ENCODE peak calls at places on chromosome 20, in five cellular contexts. One of them, this sample, is unnamed.

GRCh38 chr20:31715766-31716165 is 6.9 kb downstream of the BCL2L1 start:
- DNase-seq in K562: peak; percentile 31
- DNase-seq in stomach: no peak
- DNase-seq in SK-N-MC: no peak
- DNase-seq in Panc1: no peak
- DNase-seq in this sample: no peak

GRCh38 chr20:23920408-23920780 is 40.8 kb upstream of the CST5 start:
- DNase-seq in K562: no peak
- DNase-seq in stomach: no peak
- DNase-seq in SK-N-MC: no peak
- DNase-seq in Panc1: no peak
- DNase-seq in this sample: no peak

GRCh38 chr20:38878798-38879197 is 47.4 kb upstream of the FAM83D start:
- DNase-seq in K562: peak; percentile 64
- DNase-seq in stomach: no peak
- DNase-seq in SK-N-MC: no peak
- DNase-seq in Panc1: no peak
- DNase-seq in this sample: peak; percentile 71

GRCh38 chr20:37542281-37542680 is 14.6 kb upstream of the BLCAP start:
- DNase-seq in K562: no peak
- DNase-seq in stomach: no peak
- DNase-seq in SK-N-MC: no peak
- DNase-seq in Panc1: no peak
- DNase-seq in this sample: no peak

GRCh38 chr20:54051019-54051418 is 19.4 kb downstream of the BCAS1 start:
- DNase-seq in K562: no peak
- DNase-seq in stomach: no peak
- DNase-seq in SK-N-MC: no peak
- DNase-seq in Panc1: no peak
- DNase-seq in this sample: no peak

GRCh38 chr20:5181955-5182354 is 55.1 kb downstream of the CDS2 start:
- DNase-seq in K562: no peak
- DNase-seq in stomach: no peak
- DNase-seq in SK-N-MC: no peak
- DNase-seq in Panc1: no peak
- DNase-seq in this sample: no peak

GRCh38 chr20:12012241-12013222 is 94.8 kb downstream of the BTBD3 start:
- DNase-seq in K562: peak; percentile 44
- DNase-seq in stomach: peak; percentile 28
- DNase-seq in SK-N-MC: peak; percentile 5
- DNase-seq in Panc1: peak; percentile 39
- DNase-seq in this sample: no peak

GRCh38 chr20:23366384-23366783 is 4.4 kb downstream of the GZF1 start:
- DNase-seq in K562: no peak
- DNase-seq in stomach: no peak
- DNase-seq in SK-N-MC: no peak
- DNase-seq in Panc1: no peak
- DNase-seq in this sample: no peak

GRCh38 chr20:31595654-31596411 is 9.3 kb upstream of the ID1 start:
- DNase-seq in K562: no peak
- DNase-seq in stomach: peak; percentile 65
- DNase-seq in SK-N-MC: no peak
- DNase-seq in Panc1: no peak
- DNase-seq in this sample: peak; percentile 78

GRCh38 chr20:32509639-32510066 is 75.5 kb downstream of the NOL4L start:
- DNase-seq in K562: no peak
- DNase-seq in stomach: no peak
- DNase-seq in SK-N-MC: no peak
- DNase-seq in Panc1: no peak
- DNase-seq in this sample: no peak

GRCh38 chr20:1798982-1799381 is 96.2 kb upstream of the SIRPA start:
- DNase-seq in K562: no peak
- DNase-seq in stomach: no peak
- DNase-seq in SK-N-MC: no peak
- DNase-seq in Panc1: no peak
- DNase-seq in this sample: no peak
- TF ChIP-seq POLR2AphosphoS5 in K562: no peak
- TF ChIP-seq POLR2AphosphoS5 in stomach: no peak
- TF ChIP-seq POLR2AphosphoS5 in SK-N-MC: no peak
- TF ChIP-seq POLR2AphosphoS5 in Panc1: no peak
- TF ChIP-seq POLR2AphosphoS5 in this sample: no peak

DNA sequence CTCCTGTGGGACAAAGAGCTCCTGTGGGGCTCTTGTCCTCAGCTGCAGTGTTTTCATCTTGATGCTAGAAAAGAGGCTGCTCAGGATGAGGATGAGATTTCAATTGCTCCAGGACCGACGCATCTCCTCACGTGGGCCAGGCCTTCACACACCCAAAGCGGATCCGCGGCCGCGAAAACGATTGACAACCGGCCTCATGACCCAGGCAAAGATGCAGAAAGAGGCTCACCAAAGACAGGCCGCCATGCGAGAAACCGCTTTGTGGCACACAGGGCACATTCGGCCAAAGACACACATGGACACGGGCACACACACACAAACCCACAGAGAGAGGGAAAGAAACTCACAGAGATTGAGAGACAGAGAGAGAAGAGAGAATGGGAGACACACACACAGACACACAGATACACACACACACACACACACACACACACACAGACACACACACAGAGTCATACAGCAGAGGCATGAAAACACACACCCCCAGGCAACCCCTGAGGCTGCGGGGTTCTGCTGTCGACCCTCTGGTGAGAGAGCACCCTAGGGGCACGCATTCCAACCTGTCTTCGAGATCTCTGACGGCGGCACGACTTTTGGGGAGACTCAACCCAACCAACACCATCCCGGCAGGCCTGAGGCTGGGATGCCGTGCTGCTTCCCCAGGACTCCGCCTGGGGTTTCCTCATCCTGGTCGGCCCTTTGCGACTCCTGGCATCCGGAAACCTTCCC is 168.5 kb upstream of the ZNF337 start:
- DNase-seq in K562: no peak
- DNase-seq in stomach: no peak
- DNase-seq in SK-N-MC: no peak
- DNase-seq in Panc1: no peak
- DNase-seq in this sample: peak; percentile 74
- H3K4me3 ChIP-seq in K562: no peak overlapping the region
- H3K4me3 ChIP-seq in stomach: peak overlapping the region; percentile 47
- H3K4me3 ChIP-seq in SK-N-MC: peak overlapping the region; percentile 64
- H3K4me3 ChIP-seq in Panc1: peak overlapping the region; percentile 53
- H3K4me3 ChIP-seq in this sample: no peak overlapping the region

GRCh38 chr20:49281059-49281912 is 3.4 kb upstream of the ZNFX1 start:
- DNase-seq in K562: peak; percentile 64
- DNase-seq in stomach: no peak
- DNase-seq in SK-N-MC: no peak
- DNase-seq in Panc1: no peak
- DNase-seq in this sample: no peak
- H3K27ac ChIP-seq in K562: peak overlapping the region; percentile 95
- H3K27ac ChIP-seq in stomach: peak overlapping the region; percentile 19
- H3K27ac ChIP-seq in SK-N-MC: peak overlapping the region; percentile 96
- H3K27ac ChIP-seq in Panc1: peak overlapping the region; percentile 98
- H3K27ac ChIP-seq in this sample: peak overlapping the region; percentile 99

GRCh38 chr20:10505320-10506226 is 70.5 kb downstream of the SLX4IP start:
- DNase-seq in K562: peak; percentile 44
- DNase-seq in stomach: no peak
- DNase-seq in SK-N-MC: no peak
- DNase-seq in Panc1: no peak
- DNase-seq in this sample: no peak
- TF ChIP-seq POLR2AphosphoS5 in K562: no peak
- TF ChIP-seq POLR2AphosphoS5 in stomach: peak; percentile 24
- TF ChIP-seq POLR2AphosphoS5 in SK-N-MC: no peak
- TF ChIP-seq POLR2AphosphoS5 in Panc1: no peak
- TF ChIP-seq POLR2AphosphoS5 in this sample: no peak

GRCh38 chr20:58510921-58511320 is 4.3 kb downstream of the APCDD1L start:
- DNase-seq in K562: no peak
- DNase-seq in stomach: no peak
- DNase-seq in SK-N-MC: no peak
- DNase-seq in Panc1: no peak
- DNase-seq in this sample: no peak

GRCh38 chr20:58512808-58513552 is 2.2 kb downstream of the APCDD1L start:
- DNase-seq in K562: no peak
- DNase-seq in stomach: no peak
- DNase-seq in SK-N-MC: no peak
- DNase-seq in Panc1: no peak
- DNase-seq in this sample: no peak

GRCh38 chr20:58513580-58514285 is 1.5 kb downstream of the APCDD1L start:
- DNase-seq in K562: no peak
- DNase-seq in stomach: no peak
- DNase-seq in SK-N-MC: no peak
- DNase-seq in Panc1: no peak
- DNase-seq in this sample: no peak

GRCh38 chr20:58511364-58511763 is 3.8 kb downstream of the APCDD1L start:
- DNase-seq in K562: no peak
- DNase-seq in stomach: no peak
- DNase-seq in SK-N-MC: no peak
- DNase-seq in Panc1: no peak
- DNase-seq in this sample: no peak

GRCh38 chr20:58511861-58512260 is 3.3 kb downstream of the APCDD1L start:
- DNase-seq in K562: no peak
- DNase-seq in stomach: no peak
- DNase-seq in SK-N-MC: no peak
- DNase-seq in Panc1: no peak
- DNase-seq in this sample: no peak
- H3K4me3 ChIP-seq in K562: no peak overlapping the region
- H3K4me3 ChIP-seq in stomach: no peak overlapping the region
- H3K4me3 ChIP-seq in SK-N-MC: peak overlapping the region; percentile 60
- H3K4me3 ChIP-seq in Panc1: no peak overlapping the region
- H3K4me3 ChIP-seq in this sample: no peak overlapping the region

DNA sequence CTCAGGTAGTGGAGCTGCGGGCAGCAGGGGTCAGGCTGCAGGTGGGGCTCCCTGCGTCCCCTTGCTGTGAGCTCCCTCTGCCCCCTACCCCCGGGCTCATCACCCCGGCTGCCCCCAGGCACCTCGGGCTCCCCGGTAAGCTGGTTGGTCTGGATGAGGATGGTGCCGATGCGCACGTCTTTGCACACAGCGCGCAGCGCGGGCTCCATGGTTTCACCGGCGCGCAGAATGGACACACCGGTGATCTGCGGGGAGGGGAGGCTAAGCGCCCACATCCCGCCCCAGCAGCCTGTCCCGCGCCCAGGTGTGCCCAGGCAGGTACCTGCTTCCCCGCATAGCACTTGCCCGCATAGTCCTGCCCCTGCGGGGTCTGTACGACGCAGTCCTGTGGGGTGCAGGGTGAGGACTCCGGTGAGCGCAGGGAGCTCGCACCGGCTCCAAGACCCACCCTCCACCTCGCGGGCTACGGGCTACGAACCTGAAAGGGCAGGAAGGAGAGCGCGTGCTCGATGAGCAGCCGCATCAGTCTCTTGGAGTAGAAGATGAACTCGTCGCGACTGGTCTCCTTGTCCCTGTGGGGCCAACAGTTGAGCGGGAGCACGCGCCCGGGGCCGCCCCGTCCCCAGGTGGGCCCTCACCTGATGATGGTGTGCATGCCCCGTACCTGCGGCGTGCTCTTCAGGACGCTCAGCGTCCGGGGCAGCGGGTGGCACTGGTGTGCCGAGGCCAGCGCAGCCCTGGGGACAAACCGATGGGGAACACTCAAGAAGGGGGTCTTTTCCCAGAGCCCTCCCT is 15.5 kb downstream of the UCKL1 start:
- DNase-seq in K562: no peak
- DNase-seq in stomach: no peak
- DNase-seq in SK-N-MC: no peak
- DNase-seq in Panc1: no peak
- DNase-seq in this sample: peak; percentile 86
- H3K27ac ChIP-seq in K562: no peak overlapping the region
- H3K27ac ChIP-seq in stomach: no peak overlapping the region
- H3K27ac ChIP-seq in SK-N-MC: no peak overlapping the region
- H3K27ac ChIP-seq in Panc1: no peak overlapping the region
- H3K27ac ChIP-seq in this sample: peak overlapping the region; percentile 87

GRCh38 chr20:33554914-33555420 is 65.1 kb downstream of the CBFA2T2 start:
- DNase-seq in K562: peak; percentile 25
- DNase-seq in stomach: no peak
- DNase-seq in SK-N-MC: peak; percentile 79
- DNase-seq in Panc1: peak; percentile 69
- DNase-seq in this sample: no peak
- TF ChIP-seq POLR2AphosphoS5 in K562: no peak
- TF ChIP-seq POLR2AphosphoS5 in stomach: peak; percentile 69
- TF ChIP-seq POLR2AphosphoS5 in SK-N-MC: no peak
- TF ChIP-seq POLR2AphosphoS5 in Panc1: no peak
- TF ChIP-seq POLR2AphosphoS5 in this sample: no peak

GRCh38 chr20:8519887-8520286 is 387.8 kb downstream of the PLCB1 start:
- DNase-seq in K562: no peak
- DNase-seq in stomach: no peak
- DNase-seq in SK-N-MC: no peak
- DNase-seq in Panc1: no peak
- DNase-seq in this sample: no peak
- H3K4me3 ChIP-seq in K562: no peak overlapping the region
- H3K4me3 ChIP-seq in stomach: no peak overlapping the region
- H3K4me3 ChIP-seq in SK-N-MC: no peak overlapping the region
- H3K4me3 ChIP-seq in Panc1: no peak overlapping the region
- H3K4me3 ChIP-seq in this sample: no peak overlapping the region